ENCODE peak calls at places on chromosomes 6 and 20, in six cellular contexts. R is T1000; H is NCI-H526 treated with DMSO at 0.1 percent for 48 hours; C is NCI-H774; O is psoas muscle; Z is stimulated activated CD4-positive, alpha-beta T cell treated with anti-CD3 and anti-CD28 coated beads, Interleukin-4, amount 100 ng/mL, for 48 hours. D is an unnamed sample.
A peak's percentile ranks its signal among the peaks of the same experiment; 100 is the strongest.

GRCh38 chr6:16496982-16497823 is 258.8 kb downstream of the GMPR start:
- DNase-seq in R (no peak), H (peak; percentile 20), C (no peak), O (no peak), Z (no peak), D (no peak)

GRCh38 chr20:1618954-1619550 is 757 bp downstream of the SIRPB1 start:
- DNase-seq in R (no peak), H (no peak), C (no peak), O (no peak), Z (no peak), D (no peak)

GRCh38 chr6:118400582-118400981 is 147.5 kb upstream of the PLN start:
- DNase-seq in R (no peak), H (no peak), C (no peak), O (no peak), Z (no peak), D (no peak)

GRCh38 chr20:46312075-46312944 is 4.0 kb upstream of the CDH22 start:
- DNase-seq in R (no peak), H (no peak), C (no peak), O (no peak), Z (no peak), D (no peak)

GRCh38 chr6:15230827-15231226 is 15.0 kb upstream of the JARID2 start:
- DNase-seq in R (no peak), H (no peak), C (no peak), O (no peak), Z (no peak), D (no peak)

GRCh38 chr6:160356074-160356754 is 8.0 kb downstream of the SLC22A3 start:
- DNase-seq in R (no peak), H (no peak), C (peak; percentile 14), O (peak; percentile 36), Z (no peak), D (no peak)

GRCh38 chr6:27066381-27066780 is 181.1 kb upstream of the PRSS16 start:
- DNase-seq in R (no peak), H (peak; percentile 33), C (no peak), O (no peak), Z (no peak), D (no peak)

GRCh38 chr20:13625241-13625981 is 13.3 kb downstream of the TASP1 start:
- DNase-seq in R (no peak), H (no peak), C (no peak), O (no peak), Z (no peak), D (peak; percentile 40)

GRCh38 chr20:13008761-13009681 is at the start of gene SPTLC3:
- DNase-seq in R (no peak), H (no peak), C (no peak), O (peak; percentile 16), Z (no peak), D (peak; percentile 6)

GRCh38 chr6:159679091-159680077 is 13.7 kb downstream of the SOD2 start:
- DNase-seq in R (no peak), H (no peak), C (no peak), O (no peak), Z (no peak), D (no peak)

GRCh38 chr6:402901-403658 is 11.5 kb downstream of the IRF4 start:
- DNase-seq in R (no peak), H (no peak), C (no peak), O (no peak), Z (peak; percentile 65), D (no peak)

GRCh38 chr6:38567436-38567835 is 72.3 kb downstream of the BTBD9 start:
- DNase-seq in R (peak; percentile 8), H (no peak), C (no peak), O (peak; percentile 76), Z (no peak), D (peak; percentile 57)

GRCh38 chr20:48716086-48716485 is 111.7 kb downstream of the PREX1 start:
- DNase-seq in R (no peak), H (no peak), C (no peak), O (no peak), Z (peak; percentile 31), D (no peak)

GRCh38 chr6:129677634-129678325 is 32.2 kb downstream of the ARHGAP18 start:
- DNase-seq in R (no peak), H (no peak), C (no peak), O (no peak), Z (no peak), D (no peak)

GRCh38 chr6:141526985-141527384 is 605.7 kb upstream of the GJE1 start:
- DNase-seq in R (no peak), H (no peak), C (no peak), O (no peak), Z (no peak), D (no peak)

GRCh38 chr6:150634641-150635292 is 35.1 kb downstream of the PLEKHG1 start:
- DNase-seq in R (no peak), H (peak; percentile 43), C (no peak), O (no peak), Z (no peak), D (no peak)

GRCh38 chr20:12882832-12883506 is 125.8 kb upstream of the SPTLC3 start:
- DNase-seq in R (peak; percentile 31), H (no peak), C (no peak), O (no peak), Z (no peak), D (no peak)

GRCh38 chr20:62584671-62585512 is 57.4 kb upstream of the SLCO4A1 start:
- DNase-seq in R (no peak), H (no peak), C (no peak), O (no peak), Z (no peak), D (no peak)

GRCh38 chr6:83824388-83824801 is 28.8 kb upstream of the RIPPLY2 start:
- DNase-seq in R (no peak), H (no peak), C (peak; percentile 2), O (no peak), Z (no peak), D (no peak)

GRCh38 chr6:170286246-170286933 is 4.5 kb downstream of the DLL1 start:
- DNase-seq in R (no peak), H (no peak), C (peak; percentile 90), O (no peak), Z (no peak), D (no peak)

GRCh38 chr6:78489874-78490273 is 377.5 kb upstream of the IRAK1BP1 start:
- DNase-seq in R (no peak), H (no peak), C (no peak), O (no peak), Z (no peak), D (no peak)

GRCh38 chr6:2378891-2379652 is 133.7 kb upstream of the GMDS start:
- DNase-seq in R (no peak), H (no peak), C (no peak), O (no peak), Z (no peak), D (no peak)

GRCh38 chr6:139927236-139927635 is 552.8 kb upstream of the CITED2 start:
- DNase-seq in R (no peak), H (no peak), C (no peak), O (no peak), Z (no peak), D (no peak)

GRCh38 chr6:15620616-15621015 is 42.2 kb downstream of the DTNBP1 start:
- DNase-seq in R (no peak), H (no peak), C (no peak), O (no peak), Z (no peak), D (peak; percentile 73)

GRCh38 chr6:153131037-153131981 is at the start of gene RGS17:
- DNase-seq in R (peak; percentile 50), H (peak; percentile 28), C (peak; percentile 85), O (peak; percentile 54), Z (peak; percentile 8), D (peak; percentile 43)

GRCh38 chr6:149247385-149247763 is 70.1 kb upstream of the TAB2 start:
- DNase-seq in R (no peak), H (no peak), C (no peak), O (no peak), Z (no peak), D (no peak)

GRCh38 chr20:63857751-63858392 is 3.4 kb upstream of the ABHD16B start:
- DNase-seq in R (no peak), H (no peak), C (no peak), O (no peak), Z (no peak), D (no peak)

GRCh38 chr6:15853259-15853658 is 190.4 kb upstream of the DTNBP1 start:
- DNase-seq in R (no peak), H (no peak), C (no peak), O (no peak), Z (no peak), D (no peak)

GRCh38 chr20:37337208-37337955 is 8.6 kb upstream of the SRC start:
- DNase-seq in R (no peak), H (no peak), C (no peak), O (no peak), Z (no peak), D (no peak)

GRCh38 chr6:46098678-46099077 is 31.1 kb upstream of the ENPP4 start:
- DNase-seq in R (no peak), H (peak; percentile 97), C (peak; percentile 78), O (peak; percentile 22), Z (no peak), D (peak; percentile 97)

GRCh38 chr20:23257848-23258746 is 92.5 kb upstream of the NXT1 start:
- DNase-seq in R (no peak), H (no peak), C (peak; percentile 25), O (no peak), Z (no peak), D (no peak)

GRCh38 chr20:35823147-35823546 is 51.3 kb downstream of the PHF20 start:
- DNase-seq in R (no peak), H (no peak), C (no peak), O (no peak), Z (no peak), D (no peak)

GRCh38 chr6:47129129-47129528 is 87.0 kb upstream of the ADGRF1 start:
- DNase-seq in R (no peak), H (no peak), C (no peak), O (no peak), Z (no peak), D (no peak)

GRCh38 chr6:43447604-43448003 is 7.7 kb downstream of the DLK2 start:
- DNase-seq in R (no peak), H (no peak), C (no peak), O (no peak), Z (no peak), D (no peak)